ENCODE peak calls at places on chromosomes 12 and 14, in seven cellular contexts. One of them, this sample, is unnamed.
A peak's percentile ranks its signal among the peaks of the same experiment; 100 is the strongest.

GRCh38 chr12:12837025-12837872 is 24.1 kb downstream of the DDX47 start:
- DNase-seq in left ventricle myocardium inferior: no peak
- DNase-seq in Karpas-422: peak; percentile 50
- DNase-seq in activated CD8-positive, alpha-beta T cell treated with anti-CD3 and anti-CD28 coated beads, Interleukin-2, amount 10 ng/mL, durations not matched to agents 7 days and 5 days: peak; percentile 52
- DNase-seq in stimulated activated CD8-positive, alpha-beta memory T cell treated with anti-CD3 and anti-CD28 coated beads, Interleukin-7, amount 100 ng/mL, for 1 hour: no peak
- DNase-seq in GM23248: peak; percentile 91
- DNase-seq in psoas muscle: peak; percentile 54
- DNase-seq in this sample: peak; percentile 36

GRCh38 chr14:92481386-92481785 is 32.2 kb upstream of the RIN3 start:
- DNase-seq in stimulated activated CD8-positive, alpha-beta memory T cell treated with anti-CD3 and anti-CD28 coated beads, Interleukin-7, amount 100 ng/mL, for 1 hour: no peak
- DNase-seq in left ventricle myocardium inferior: no peak
- DNase-seq in activated CD8-positive, alpha-beta T cell treated with anti-CD3 and anti-CD28 coated beads, Interleukin-2, amount 10 ng/mL, durations not matched to agents 7 days and 5 days: no peak
- DNase-seq in Karpas-422: no peak
- DNase-seq in GM23248: peak; percentile 52
- DNase-seq in psoas muscle: no peak
- DNase-seq in this sample: no peak

GRCh38 chr12:51406299-51406698 is 15.1 kb upstream of the GALNT6 start:
- DNase-seq in Karpas-422: no peak
- DNase-seq in stimulated activated CD8-positive, alpha-beta memory T cell treated with anti-CD3 and anti-CD28 coated beads, Interleukin-7, amount 100 ng/mL, for 1 hour: no peak
- DNase-seq in left ventricle myocardium inferior: no peak
- DNase-seq in GM23248: no peak
- DNase-seq in psoas muscle: no peak
- DNase-seq in activated CD8-positive, alpha-beta T cell treated with anti-CD3 and anti-CD28 coated beads, Interleukin-2, amount 10 ng/mL, durations not matched to agents 7 days and 5 days: no peak
- DNase-seq in this sample: no peak

GRCh38 chr14:94625353-94625635 is 13.1 kb downstream of the SERPINA3 start:
- DNase-seq in Karpas-422: no peak
- DNase-seq in psoas muscle: no peak
- DNase-seq in left ventricle myocardium inferior: no peak
- DNase-seq in activated CD8-positive, alpha-beta T cell treated with anti-CD3 and anti-CD28 coated beads, Interleukin-2, amount 10 ng/mL, durations not matched to agents 7 days and 5 days: no peak
- DNase-seq in stimulated activated CD8-positive, alpha-beta memory T cell treated with anti-CD3 and anti-CD28 coated beads, Interleukin-7, amount 100 ng/mL, for 1 hour: no peak
- DNase-seq in GM23248: no peak
- DNase-seq in this sample: no peak

GRCh38 chr12:89156324-89156723 is 196.0 kb downstream of the DUSP6 start:
- DNase-seq in psoas muscle: no peak
- DNase-seq in stimulated activated CD8-positive, alpha-beta memory T cell treated with anti-CD3 and anti-CD28 coated beads, Interleukin-7, amount 100 ng/mL, for 1 hour: no peak
- DNase-seq in activated CD8-positive, alpha-beta T cell treated with anti-CD3 and anti-CD28 coated beads, Interleukin-2, amount 10 ng/mL, durations not matched to agents 7 days and 5 days: no peak
- DNase-seq in Karpas-422: no peak
- DNase-seq in left ventricle myocardium inferior: no peak
- DNase-seq in GM23248: peak; percentile 61
- DNase-seq in this sample: no peak

GRCh38 chr14:35959835-35960234 is 133.7 kb downstream of the BRMS1L start:
- DNase-seq in left ventricle myocardium inferior: no peak
- DNase-seq in Karpas-422: peak; percentile 83
- DNase-seq in activated CD8-positive, alpha-beta T cell treated with anti-CD3 and anti-CD28 coated beads, Interleukin-2, amount 10 ng/mL, durations not matched to agents 7 days and 5 days: no peak
- DNase-seq in GM23248: no peak
- DNase-seq in stimulated activated CD8-positive, alpha-beta memory T cell treated with anti-CD3 and anti-CD28 coated beads, Interleukin-7, amount 100 ng/mL, for 1 hour: no peak
- DNase-seq in psoas muscle: no peak
- DNase-seq in this sample: no peak

GRCh38 chr12:110345176-110345651 is 58.3 kb downstream of the ANAPC7 start:
- DNase-seq in activated CD8-positive, alpha-beta T cell treated with anti-CD3 and anti-CD28 coated beads, Interleukin-2, amount 10 ng/mL, durations not matched to agents 7 days and 5 days: no peak
- DNase-seq in Karpas-422: no peak
- DNase-seq in psoas muscle: no peak
- DNase-seq in left ventricle myocardium inferior: no peak
- DNase-seq in GM23248: no peak
- DNase-seq in stimulated activated CD8-positive, alpha-beta memory T cell treated with anti-CD3 and anti-CD28 coated beads, Interleukin-7, amount 100 ng/mL, for 1 hour: no peak
- DNase-seq in this sample: no peak

GRCh38 chr14:106224694-106224971 is 698.2 kb downstream of the TMEM121 start:
- DNase-seq in Karpas-422: no peak
- DNase-seq in left ventricle myocardium inferior: no peak
- DNase-seq in activated CD8-positive, alpha-beta T cell treated with anti-CD3 and anti-CD28 coated beads, Interleukin-2, amount 10 ng/mL, durations not matched to agents 7 days and 5 days: no peak
- DNase-seq in GM23248: no peak
- DNase-seq in psoas muscle: no peak
- DNase-seq in stimulated activated CD8-positive, alpha-beta memory T cell treated with anti-CD3 and anti-CD28 coated beads, Interleukin-7, amount 100 ng/mL, for 1 hour: no peak
- DNase-seq in this sample: no peak

GRCh38 chr14:99703381-99703780 is 19.3 kb downstream of the CYP46A1 start:
- DNase-seq in left ventricle myocardium inferior: no peak
- DNase-seq in GM23248: no peak
- DNase-seq in activated CD8-positive, alpha-beta T cell treated with anti-CD3 and anti-CD28 coated beads, Interleukin-2, amount 10 ng/mL, durations not matched to agents 7 days and 5 days: no peak
- DNase-seq in stimulated activated CD8-positive, alpha-beta memory T cell treated with anti-CD3 and anti-CD28 coated beads, Interleukin-7, amount 100 ng/mL, for 1 hour: no peak
- DNase-seq in psoas muscle: no peak
- DNase-seq in Karpas-422: no peak
- DNase-seq in this sample: no peak

GRCh38 chr12:13250416-13250815 is 53.9 kb downstream of the EMP1 start:
- DNase-seq in psoas muscle: no peak
- DNase-seq in GM23248: peak; percentile 91
- DNase-seq in Karpas-422: no peak
- DNase-seq in left ventricle myocardium inferior: no peak
- DNase-seq in stimulated activated CD8-positive, alpha-beta memory T cell treated with anti-CD3 and anti-CD28 coated beads, Interleukin-7, amount 100 ng/mL, for 1 hour: no peak
- DNase-seq in activated CD8-positive, alpha-beta T cell treated with anti-CD3 and anti-CD28 coated beads, Interleukin-2, amount 10 ng/mL, durations not matched to agents 7 days and 5 days: no peak
- DNase-seq in this sample: no peak

GRCh38 chr12:42421844-42422779 is 96.1 kb downstream of the PPHLN1 start:
- DNase-seq in Karpas-422: peak; percentile 46
- DNase-seq in activated CD8-positive, alpha-beta T cell treated with anti-CD3 and anti-CD28 coated beads, Interleukin-2, amount 10 ng/mL, durations not matched to agents 7 days and 5 days: no peak
- DNase-seq in stimulated activated CD8-positive, alpha-beta memory T cell treated with anti-CD3 and anti-CD28 coated beads, Interleukin-7, amount 100 ng/mL, for 1 hour: no peak
- DNase-seq in psoas muscle: no peak
- DNase-seq in GM23248: peak; percentile 70
- DNase-seq in left ventricle myocardium inferior: no peak
- DNase-seq in this sample: no peak

GRCh38 chr14:101033446-101034165 is 130.1 kb upstream of the RTL1 start:
- DNase-seq in activated CD8-positive, alpha-beta T cell treated with anti-CD3 and anti-CD28 coated beads, Interleukin-2, amount 10 ng/mL, durations not matched to agents 7 days and 5 days: no peak
- DNase-seq in Karpas-422: no peak
- DNase-seq in stimulated activated CD8-positive, alpha-beta memory T cell treated with anti-CD3 and anti-CD28 coated beads, Interleukin-7, amount 100 ng/mL, for 1 hour: no peak
- DNase-seq in psoas muscle: no peak
- DNase-seq in left ventricle myocardium inferior: peak; percentile 7
- DNase-seq in GM23248: no peak
- DNase-seq in this sample: no peak

GRCh38 chr12:54159140-54159539 is 29.6 kb downstream of the SMUG1 start:
- DNase-seq in Karpas-422: peak; percentile 92
- DNase-seq in stimulated activated CD8-positive, alpha-beta memory T cell treated with anti-CD3 and anti-CD28 coated beads, Interleukin-7, amount 100 ng/mL, for 1 hour: no peak
- DNase-seq in psoas muscle: no peak
- DNase-seq in activated CD8-positive, alpha-beta T cell treated with anti-CD3 and anti-CD28 coated beads, Interleukin-2, amount 10 ng/mL, durations not matched to agents 7 days and 5 days: no peak
- DNase-seq in left ventricle myocardium inferior: no peak
- DNase-seq in GM23248: peak; percentile 22
- DNase-seq in this sample: no peak

GRCh38 chr12:78865297-78865955 is 852 bp downstream of the SYT1 start:
- DNase-seq in activated CD8-positive, alpha-beta T cell treated with anti-CD3 and anti-CD28 coated beads, Interleukin-2, amount 10 ng/mL, durations not matched to agents 7 days and 5 days: no peak
- DNase-seq in Karpas-422: no peak
- DNase-seq in left ventricle myocardium inferior: no peak
- DNase-seq in GM23248: no peak
- DNase-seq in psoas muscle: no peak
- DNase-seq in stimulated activated CD8-positive, alpha-beta memory T cell treated with anti-CD3 and anti-CD28 coated beads, Interleukin-7, amount 100 ng/mL, for 1 hour: no peak
- DNase-seq in this sample: no peak

This sample was measured in left cardiac atrium.